ENCODE peak calls at places on chromosome 7, in nine cellular contexts. Z is HepG2; O is pancreas; Q is CD8-positive, alpha-beta memory T cell; G is cardiac fibroblast; S is adrenal gland; P is GM23248; A is psoas muscle; E is SK-N-SH. N is an unnamed sample.

GRCh38 chr7:4726051-4726450 is 44.0 kb downstream of the FOXK1 start:
- DNase-seq in Z (no peak), O (no peak), Q (no peak), G (peak; percentile 31), S (peak; percentile 41), P (peak; percentile 15), A (no peak), E (no peak), N (no peak)

GRCh38 chr7:149887311-149887710 is 13.5 kb downstream of the ATP6V0E2 start:
- DNase-seq in Z (no peak), O (no peak), Q (no peak), G (no peak), S (no peak), P (no peak), A (no peak), E (no peak), N (no peak)

GRCh38 chr7:51255536-51256243 is 60.9 kb downstream of the COBL start:
- DNase-seq in Z (no peak), O (no peak), Q (no peak), G (no peak), S (no peak), P (peak; percentile 3), A (peak; percentile 82), E (no peak), N (no peak)

GRCh38 chr7:106723398-106723797 is 62.4 kb upstream of the CCDC71L start:
- DNase-seq in Z (no peak), O (no peak), Q (no peak), G (no peak), S (no peak), P (no peak), A (no peak), E (no peak), N (no peak)

GRCh38 chr7:45446195-45446944 is 127.8 kb upstream of the ADCY1 start:
- DNase-seq in Z (no peak), O (no peak), Q (no peak), G (peak; percentile 56), S (no peak), P (no peak), A (no peak), E (no peak), N (peak; percentile 3)

GRCh38 chr7:129989466-129989865 is 36.7 kb upstream of the UBE2H start:
- DNase-seq in Z (no peak), O (no peak), Q (no peak), G (no peak), S (no peak), P (no peak), A (no peak), E (peak; percentile 38), N (no peak)

GRCh38 chr7:13945670-13946069 is 43.8 kb downstream of the ETV1 start:
- DNase-seq in Z (no peak), O (no peak), Q (no peak), G (peak; percentile 5), S (peak; percentile 3), P (peak; percentile 40), A (no peak), E (peak; percentile 72), N (peak; percentile 28)

GRCh38 chr7:105691029-105691691 is 109.9 kb upstream of the EFCAB10 start:
- DNase-seq in Z (no peak), O (no peak), Q (peak; percentile 68), G (peak; percentile 65), S (peak; percentile 34), P (peak; percentile 56), A (no peak), E (no peak), N (peak; percentile 54)

GRCh38 chr7:51314726-51315125 is 1.9 kb downstream of the COBL start:
- DNase-seq in Z (no peak), O (no peak), Q (no peak), G (no peak), S (no peak), P (no peak), A (no peak), E (no peak), N (no peak)

GRCh38 chr7:47392241-47392759 is 189.6 kb downstream of the TNS3 start:
- DNase-seq in Z (no peak), O (peak; percentile 73), Q (no peak), G (peak; percentile 62), S (peak; percentile 92), P (peak; percentile 79), A (peak; percentile 84), E (no peak), N (peak; percentile 88)

DNA sequence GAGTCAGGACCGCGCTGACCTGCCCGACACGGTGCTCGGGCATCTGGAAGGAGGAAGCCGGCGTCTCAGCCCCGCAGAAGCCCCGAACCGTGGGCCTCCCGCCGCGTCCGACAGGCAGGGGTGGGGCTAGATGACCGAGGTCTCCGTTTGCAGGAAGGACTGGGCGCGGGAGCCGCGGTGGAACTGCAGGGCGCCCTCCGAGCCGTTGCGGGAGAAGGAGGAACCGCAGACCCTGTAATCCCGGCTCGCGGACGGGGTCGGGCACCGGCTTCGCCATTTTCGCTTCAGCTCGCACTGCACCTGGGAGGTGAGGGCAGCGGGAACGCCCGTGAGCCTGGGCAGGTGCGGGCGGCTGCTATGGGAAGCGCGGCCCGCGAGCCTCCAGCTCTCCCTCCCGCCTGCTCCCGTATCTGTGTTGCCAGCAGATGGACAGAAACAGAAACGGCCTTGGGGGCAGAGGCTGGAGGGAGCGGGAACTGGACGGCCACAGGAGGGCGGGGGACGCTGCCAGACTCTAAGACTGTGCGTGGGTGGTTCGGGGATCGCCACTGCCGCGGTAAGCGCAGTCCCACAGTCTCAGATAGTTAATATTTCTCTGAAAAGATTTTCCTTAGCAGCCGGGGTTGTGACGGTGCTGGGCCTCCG is 114.1 kb downstream of the VIPR2 start:
- DNase-seq in Z (peak; percentile 46), O (peak; percentile 62), Q (no peak), G (no peak), S (peak; percentile 77), P (peak; percentile 7), A (peak; percentile 84), E (peak; percentile 97), N (peak; percentile 15)
- H3K4me3 ChIP-seq in Z (peak overlapping the region; percentile 48), O (peak overlapping the region; percentile 43), Q (no peak overlapping the region), G (peak overlapping the region; percentile 38), S (peak overlapping the region; percentile 29), P (no peak overlapping the region), A (peak overlapping the region; percentile 76), E (peak overlapping the region; percentile 42), N (peak overlapping the region; percentile 48)

DNA sequence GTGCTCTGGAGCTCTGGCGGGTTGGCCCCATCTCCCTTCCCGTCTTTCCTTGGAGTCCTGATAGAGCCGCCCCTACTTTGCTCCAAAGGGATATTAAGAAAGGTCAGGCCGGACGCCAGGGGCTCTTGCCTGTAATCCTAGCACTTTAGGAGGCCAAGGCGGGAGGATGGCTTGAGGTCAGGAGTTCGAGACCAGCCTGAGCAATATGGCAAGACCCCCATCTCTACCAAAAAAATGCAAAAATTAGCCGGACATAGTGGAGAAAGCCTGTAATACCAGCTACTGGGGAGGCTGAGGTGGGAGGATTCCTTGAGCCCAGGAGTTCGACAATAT is 313 bp upstream of the MLXIPL start:
- DNase-seq in Z (no peak), O (no peak), Q (no peak), G (no peak), S (no peak), P (no peak), A (no peak), E (no peak), N (no peak)
- H3K4me3 ChIP-seq in Z (no peak overlapping the region), O (peak overlapping the region; percentile 84), Q (no peak overlapping the region), G (no peak overlapping the region), S (no peak overlapping the region), P (peak overlapping the region; percentile 61), A (peak overlapping the region; percentile 67), E (peak overlapping the region; percentile 48), N (no peak overlapping the region)

GRCh38 chr7:27242046-27242579 is 489 bp upstream of the EVX1 start:
- DNase-seq in Z (no peak), O (no peak), Q (no peak), G (no peak), S (no peak), P (no peak), A (no peak), E (no peak), N (no peak)
- H3K4me3 ChIP-seq in Z (no peak overlapping the region), O (peak overlapping the region; percentile 17), Q (no peak overlapping the region), G (no peak overlapping the region), S (no peak overlapping the region), P (peak overlapping the region; percentile 46), A (peak overlapping the region; percentile 50), E (no peak overlapping the region), N (no peak overlapping the region)

GRCh38 chr7:151343516-151343915 is 1.9 kb downstream of the NUB1 start:
- DNase-seq in Z (no peak), O (no peak), Q (no peak), G (no peak), S (no peak), P (no peak), A (no peak), E (no peak), N (no peak)
- H3K4me3 ChIP-seq in Z (no peak overlapping the region), O (no peak overlapping the region), Q (no peak overlapping the region), G (no peak overlapping the region), S (no peak overlapping the region), P (no peak overlapping the region), A (peak overlapping the region; percentile 95), E (no peak overlapping the region), N (no peak overlapping the region)

DNA sequence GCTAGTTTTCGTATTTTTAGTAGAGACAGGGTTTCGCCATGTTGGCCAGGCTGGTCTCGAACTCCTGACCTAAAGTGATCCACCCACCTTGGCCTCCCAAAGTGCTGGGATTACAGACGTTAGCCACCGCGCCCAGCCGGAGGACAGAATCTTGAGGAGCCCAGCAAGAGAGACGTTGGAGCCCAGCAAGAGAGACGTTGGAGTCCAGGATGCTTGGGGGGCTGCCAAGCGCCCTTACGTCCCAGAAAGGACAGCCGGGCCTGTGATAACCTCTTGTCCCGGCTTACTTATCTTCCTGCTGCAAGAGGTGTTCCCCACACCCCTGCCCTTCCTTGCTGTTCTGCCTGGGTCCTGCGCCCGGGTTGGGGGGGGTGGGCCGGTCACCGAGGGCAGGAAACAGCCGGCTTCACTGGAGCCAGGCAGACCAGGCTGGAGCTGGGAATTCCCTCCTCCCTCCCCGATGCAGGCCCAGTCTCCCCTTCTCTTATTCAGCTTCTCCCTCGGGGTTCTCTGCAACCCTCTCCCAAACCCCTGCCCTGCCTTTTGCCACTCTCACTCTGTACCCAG is 1.9 kb upstream of the EPHB4 start:
- DNase-seq in Z (no peak), O (no peak), Q (no peak), G (no peak), S (peak; percentile 64), P (no peak), A (peak; percentile 64), E (peak; percentile 36), N (no peak)
- H3K4me3 ChIP-seq in Z (no peak overlapping the region), O (no peak overlapping the region), Q (no peak overlapping the region), G (no peak overlapping the region), S (no peak overlapping the region), P (no peak overlapping the region), A (peak overlapping the region; percentile 67), E (no peak overlapping the region), N (no peak overlapping the region)

GRCh38 chr7:37932993-37933392 is 12.6 kb downstream of the EPDR1 start:
- DNase-seq in Z (no peak), O (no peak), Q (no peak), G (no peak), S (no peak), P (no peak), A (no peak), E (no peak), N (no peak)

GRCh38 chr7:37927739-37928444 is 7.5 kb downstream of the EPDR1 start:
- DNase-seq in Z (no peak), O (no peak), Q (no peak), G (peak; percentile 34), S (no peak), P (no peak), A (no peak), E (no peak), N (peak; percentile 29)

GRCh38 chr7:37925620-37926019 is 5.2 kb downstream of the EPDR1 start:
- DNase-seq in Z (no peak), O (no peak), Q (no peak), G (no peak), S (no peak), P (no peak), A (no peak), E (no peak), N (no peak)

GRCh38 chr7:37928878-37929277 is 8.4 kb downstream of the EPDR1 start:
- DNase-seq in Z (no peak), O (no peak), Q (no peak), G (no peak), S (no peak), P (no peak), A (no peak), E (no peak), N (no peak)

GRCh38 chr7:37930226-37930948 is 9.9 kb downstream of the EPDR1 start:
- DNase-seq in Z (no peak), O (no peak), Q (no peak), G (peak; percentile 73), S (no peak), P (peak; percentile 5), A (no peak), E (no peak), N (no peak)
- H3K4me3 ChIP-seq in Z (no peak overlapping the region), O (no peak overlapping the region), Q (no peak overlapping the region), G (no peak overlapping the region), S (no peak overlapping the region), P (no peak overlapping the region), A (no peak overlapping the region), E (no peak overlapping the region), N (no peak overlapping the region)